ENCODE peak calls at places on chromosome 22, in four cellular contexts. W is T-helper 1 cell, X is HAP-1, U is KG1. R is an unnamed sample.

GRCh38 chr22:40196628-40197027 is 18.9 kb downstream of the TNRC6B start:
- DNase-seq in W (no peak), X (no peak), U (no peak), R (peak)

GRCh38 chr22:30000566-30000965 is 79.7 kb upstream of the HORMAD2 start:
- DNase-seq in W (no peak), U (no peak), X (no peak), R (no peak)

GRCh38 chr22:39463931-39464390 is 7.1 kb downstream of the MGAT3 start:
- DNase-seq in X (no peak), U (no peak), W (no peak), R (peak)

GRCh38 chr22:31425331-31426050 is 26.1 kb downstream of the DRG1 start:
- DNase-seq in U (no peak), X (no peak), W (no peak), R (no peak)

GRCh38 chr22:20998411-20999336 is 3.2 kb downstream of the THAP7 start:
- DNase-seq in W (no peak), U (no peak), X (no peak), R (no peak)

GRCh38 chr22:42967005-42967404 is 47.9 kb downstream of the PACSIN2 start:
- DNase-seq in W (no peak), U (no peak), X (no peak), R (no peak)

GRCh38 chr22:23245045-23245798 is 64.9 kb downstream of the BCR start:
- DNase-seq in W (no peak), U (no peak), X (no peak), R (no peak)

GRCh38 chr22:36280379-36280778 is 27.4 kb downstream of the APOL1 start:
- DNase-seq in W (no peak), X (no peak), U (no peak), R (no peak)

GRCh38 chr22:32023251-32023827 is 19.7 kb upstream of the SLC5A1 start:
- DNase-seq in W (no peak), U (no peak), X (no peak), R (no peak)